ENCODE peak calls at places on chromosome 16, in seven cellular contexts. J, T, S, U, Q, G and C are unnamed samples.

GRCh38 chr16:56558024-56558747 is 6.7 kb upstream of the MT4 start:
- DNase-seq in J (no peak), T (peak), S (peak), U (peak), Q (peak), G (peak), C (peak)

GRCh38 chr16:84360170-84360569 is 8.2 kb upstream of the ATP2C2 start:
- DNase-seq in J (no peak), T (peak), S (no peak), U (no peak), Q (no peak), G (no peak), C (no peak)

GRCh38 chr16:60419859-60420258 is 1616.4 kb downstream of the CDH8 start:
- DNase-seq in J (no peak), T (no peak), S (no peak), U (no peak), Q (no peak), G (no peak), C (no peak)

GRCh38 chr16:88078111-88078775 is 127.0 kb downstream of the BANP start:
- DNase-seq in J (no peak), T (no peak), S (no peak), U (no peak), Q (no peak), G (no peak), C (no peak)

GRCh38 chr16:49854227-49855203 is 1.4 kb downstream of the ZNF423 start:
- DNase-seq in J (no peak), T (no peak), S (no peak), U (no peak), Q (no peak), G (no peak), C (no peak)

GRCh38 chr16:85555549-85556455 is 57.3 kb upstream of the GSE1 start:
- DNase-seq in J (no peak), T (peak), S (no peak), U (no peak), Q (no peak), G (no peak), C (no peak)

GRCh38 chr16:20307240-20307671 is 20.1 kb downstream of the GP2 start:
- DNase-seq in J (no peak), T (no peak), S (no peak), U (no peak), Q (no peak), G (no peak), C (no peak)

GRCh38 chr16:68993885-68994284 is 111.6 kb upstream of the HAS3 start:
- DNase-seq in J (peak), T (peak), S (peak), U (no peak), Q (peak), G (peak), C (peak)

GRCh38 chr16:58128181-58128631 is 975 bp downstream of the CFAP20 start:
- DNase-seq in J (no peak), T (no peak), S (no peak), U (no peak), Q (no peak), G (no peak), C (no peak)

GRCh38 chr16:66443269-66443652 is 16.2 kb downstream of the BEAN1 start:
- DNase-seq in J (no peak), T (no peak), S (peak), U (no peak), Q (no peak), G (no peak), C (no peak)

GRCh38 chr16:69619514-69619913 is 53.7 kb downstream of the NFAT5 start:
- DNase-seq in J (no peak), T (no peak), S (no peak), U (no peak), Q (no peak), G (no peak), C (no peak)

GRCh38 chr16:83967091-83967490 is 953 bp upstream of the NECAB2 start:
- DNase-seq in J (no peak), T (no peak), S (no peak), U (no peak), Q (no peak), G (no peak), C (no peak)

GRCh38 chr16:69941251-69942098 is 9.7 kb upstream of the CLEC18A start:
- DNase-seq in J (no peak), T (no peak), S (no peak), U (no peak), Q (peak), G (no peak), C (no peak)

GRCh38 chr16:3819741-3820724 is 60.5 kb downstream of the CREBBP start:
- DNase-seq in J (peak), T (peak), S (peak), U (no peak), Q (peak), G (peak), C (peak)

GRCh38 chr16:31440511-31441184 is 1.9 kb downstream of the ZNF843 start:
- DNase-seq in J (no peak), T (no peak), S (no peak), U (no peak), Q (no peak), G (peak), C (no peak)

GRCh38 chr16:58695368-58695767 is 10.8 kb upstream of the SLC38A7 start:
- DNase-seq in J (no peak), T (no peak), S (no peak), U (no peak), Q (no peak), G (no peak), C (no peak)

GRCh38 chr16:84832488-84833141 is 12.8 kb downstream of the CRISPLD2 start:
- DNase-seq in J (peak), T (peak), S (peak), U (no peak), Q (peak), G (peak), C (no peak)

GRCh38 chr16:89633064-89633631 is 19.7 kb downstream of the DPEP1 start:
- DNase-seq in J (peak), T (peak), S (no peak), U (no peak), Q (peak), G (peak), C (peak)